ENCODE peak calls at places on chromosomes 3 and 15, in five cellular contexts. J is HepG2, O is NT2/D1, G is GM12878, F is H1. A is an unnamed sample.

GRCh38 chr3:59605318-59605717 is 555.5 kb upstream of the CFAP20DC start:
- DNase-seq in G (no peak), J (no peak), O (no peak), F (no peak), A (no peak)

GRCh38 chr15:58049520-58050227 is 15.8 kb downstream of the ALDH1A2 start:
- DNase-seq in J (no peak), O (no peak), G (no peak), F (no peak), A (no peak)

GRCh38 chr15:75329571-75329970 is 6.3 kb upstream of the COMMD4 start:
- DNase-seq in J (no peak), O (no peak), F (no peak), G (no peak), A (no peak)

GRCh38 chr3:162538906-162539305 is 1042.3 kb downstream of the OTOL1 start:
- DNase-seq in G (no peak), O (no peak), F (no peak), J (no peak), A (no peak)

GRCh38 chr3:7518471-7518870 is 657.6 kb downstream of the GRM7 start:
- DNase-seq in O (no peak), J (no peak), F (no peak), G (no peak), A (no peak)

GRCh38 chr15:100059094-100059493 is 282.7 kb downstream of the ADAMTS17 start:
- DNase-seq in O (no peak), G (no peak), J (no peak), F (no peak), A (no peak)

GRCh38 chr3:183178833-183179549 is 16.5 kb upstream of the LAMP3 start:
- DNase-seq in F (peak; percentile 77), G (no peak), J (no peak), O (no peak), A (peak; percentile 32)

GRCh38 chr3:115227046-115227445 is 80.0 kb upstream of the ZBTB20 start:
- DNase-seq in G (no peak), O (no peak), F (no peak), J (no peak), A (no peak)

GRCh38 chr15:42921049-42921731 is 612 bp upstream of the TTBK2 start:
- DNase-seq in F (no peak), J (no peak), O (no peak), G (no peak), A (no peak)

GRCh38 chr3:57078366-57079220 is 18.1 kb downstream of the SPATA12 start:
- DNase-seq in G (no peak), O (no peak), J (peak; percentile 30), F (peak; percentile 89), A (peak; percentile 57)

GRCh38 chr15:36315649-36316048 is 263.8 kb upstream of the CDIN1 start:
- DNase-seq in F (no peak), J (no peak), G (no peak), O (no peak), A (no peak)

GRCh38 chr15:85168642-85169173 is 187.1 kb downstream of the PDE8A start:
- DNase-seq in F (peak; percentile 82), O (peak; percentile 40), G (no peak), J (peak; percentile 24), A (peak; percentile 55)

GRCh38 chr3:127488141-127488672 is 102.3 kb downstream of the TPRA1 start:
- DNase-seq in J (no peak), F (peak; percentile 33), O (no peak), G (no peak), A (no peak)

GRCh38 chr15:51281368-51281967 is 56.9 kb downstream of the CYP19A1 start:
- DNase-seq in J (peak; percentile 44), F (peak; percentile 79), O (peak; percentile 27), G (no peak), A (peak; percentile 52)

GRCh38 chr3:127749787-127750225 is 72.5 kb downstream of the MGLL start:
- DNase-seq in F (no peak), O (no peak), G (no peak), J (no peak), A (peak; percentile 23)

GRCh38 chr15:28125673-28126651 is 26.8 kb upstream of the OCA2 start:
- DNase-seq in G (no peak), J (peak; percentile 37), O (peak; percentile 18), F (no peak), A (peak; percentile 23)

GRCh38 chr15:48604567-48604966 is 40.9 kb downstream of the FBN1 start:
- DNase-seq in F (no peak), G (no peak), J (no peak), O (no peak), A (no peak)

GRCh38 chr3:137930976-137931375 is 79.0 kb upstream of the CLDN18 start:
- DNase-seq in J (no peak), G (no peak), F (no peak), O (no peak), A (no peak)

GRCh38 chr3:36405193-36405592 is 24.9 kb downstream of the STAC start:
- DNase-seq in O (no peak), F (no peak), J (no peak), G (no peak), A (no peak)

GRCh38 chr3:19972056-19972455 is 25.2 kb downstream of the RAB5A start:
- DNase-seq in J (no peak), G (no peak), O (no peak), F (no peak), A (no peak)

GRCh38 chr3:197456271-197457091 is 99.3 kb downstream of the BDH1 start:
- DNase-seq in O (peak; percentile 70), J (peak; percentile 69), G (no peak), F (peak; percentile 80), A (peak; percentile 22)

GRCh38 chr3:99134996-99135395 is 233.5 kb upstream of the DCBLD2 start:
- DNase-seq in F (no peak), G (no peak), J (no peak), O (no peak), A (no peak)

GRCh38 chr3:139342054-139342453 is 1.8 kb upstream of the MRPS22 start:
- DNase-seq in O (no peak), F (no peak), J (no peak), G (no peak), A (no peak)

GRCh38 chr3:111768571-111769100 is 90.4 kb upstream of the PHLDB2 start:
- DNase-seq in G (no peak), J (peak; percentile 50), O (no peak), F (no peak), A (no peak)

GRCh38 chr3:5115506-5116162 is 6.5 kb upstream of the ARL8B start:
- DNase-seq in J (no peak), F (no peak), O (no peak), G (no peak), A (no peak)

GRCh38 chr15:41561777-41562145 is 2.7 kb downstream of the TYRO3 start:
- DNase-seq in J (no peak), G (no peak), O (no peak), F (peak; percentile 63), A (no peak)

GRCh38 chr3:2896281-2896967 is 213.8 kb downstream of the IL5RA start:
- DNase-seq in O (no peak), G (no peak), J (no peak), F (no peak), A (no peak)

GRCh38 chr3:97815149-97815917 is 6.5 kb upstream of the CRYBG3 start:
- DNase-seq in O (no peak), J (no peak), G (no peak), F (no peak), A (no peak)

GRCh38 chr3:141055136-141055535 is 4.0 kb downstream of the SPSB4 start:
- DNase-seq in F (no peak), J (no peak), O (no peak), G (no peak), A (no peak)

GRCh38 chr15:64813075-64813474 is 12.4 kb downstream of the PIF1 start:
- DNase-seq in O (no peak), J (peak; percentile 84), F (no peak), G (no peak), A (no peak)

GRCh38 chr3:126939347-126939735 is 43.6 kb upstream of the PLXNA1 start:
- DNase-seq in G (no peak), J (no peak), F (no peak), O (no peak), A (no peak)

GRCh38 chr3:159711560-159712333 is 276.9 kb upstream of the IL12A start:
- DNase-seq in F (no peak), O (no peak), G (no peak), J (no peak), A (no peak)

DNA sequence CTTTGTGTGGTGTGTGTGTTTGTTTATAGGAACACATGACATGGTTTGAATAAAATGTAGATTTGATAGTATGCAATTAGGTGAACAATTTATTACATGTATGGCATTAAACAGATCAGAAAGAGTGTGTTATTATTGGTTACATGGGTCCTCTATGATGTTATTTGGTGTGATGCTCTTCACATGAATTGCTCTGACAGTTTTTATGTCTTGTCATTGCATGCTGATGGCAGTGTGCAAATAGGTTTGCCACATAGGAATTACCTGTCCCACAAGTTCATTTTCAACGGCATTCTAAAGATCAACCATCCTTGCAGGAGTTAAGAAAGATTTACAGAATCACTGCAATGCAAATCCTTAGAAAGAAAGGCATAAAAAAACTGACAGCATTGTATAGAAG is 916.1 kb upstream of the CADM2 start:
- DNase-seq in F (no peak), J (no peak), O (no peak), G (no peak), A (no peak)
- TF ChIP-seq SUZ12 in F (no peak), J (no peak), O (no peak), G (no peak), A (no peak)

GRCh38 chr3:69178838-69179739 is 56.7 kb upstream of the LMOD3 start:
- DNase-seq in F (no peak), G (no peak), O (no peak), J (peak; percentile 93), A (no peak)
- TF ChIP-seq SUZ12 in F (no peak), G (no peak), O (no peak), J (no peak), A (no peak)

DNA sequence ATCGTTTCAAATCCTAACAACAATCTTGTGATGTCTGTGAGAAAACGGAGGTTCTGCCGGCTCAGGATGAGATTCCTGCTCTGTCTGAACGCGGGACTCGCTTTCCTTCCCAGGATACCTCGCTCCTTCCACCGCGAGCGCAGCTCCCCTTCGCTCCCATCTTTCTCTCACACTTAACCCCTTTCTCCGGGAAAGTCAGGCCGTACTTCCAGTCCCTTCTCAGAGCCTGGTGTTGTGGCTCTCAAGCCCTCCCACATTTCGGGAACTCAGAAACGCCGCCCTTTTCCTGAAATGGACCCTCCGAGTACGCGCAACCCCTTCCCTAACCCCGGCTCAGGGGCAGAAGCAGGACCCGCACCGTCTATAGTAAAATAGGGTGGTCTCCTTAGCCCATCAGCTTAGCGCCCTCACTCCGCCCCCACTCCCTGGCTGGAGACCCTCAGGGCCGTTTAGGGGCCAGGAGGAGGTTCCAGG is 377 bp upstream of the FEM1B start:
- DNase-seq in G (no peak), F (no peak), O (peak; percentile 46), J (no peak), A (peak; percentile 53)
- TF ChIP-seq SUZ12 in G (no peak), F (no peak), O (no peak), J (no peak), A (no peak)

GRCh38 chr3:130743354-130743753 is 3.3 kb downstream of the PIK3R4 start:
- DNase-seq in G (no peak), O (no peak), F (no peak), J (no peak), A (no peak)

GRCh38 chr3:130739848-130740247 is 6.8 kb downstream of the PIK3R4 start:
- DNase-seq in F (no peak), O (no peak), J (no peak), G (no peak), A (no peak)

GRCh38 chr3:130733236-130733884 is 13.3 kb downstream of the PIK3R4 start:
- DNase-seq in J (peak; percentile 42), F (no peak), O (no peak), G (no peak), A (no peak)

GRCh38 chr3:130741946-130742610 is 4.6 kb downstream of the PIK3R4 start:
- DNase-seq in O (no peak), F (no peak), J (no peak), G (no peak), A (no peak)

GRCh38 chr3:130737622-130738021 is 9.0 kb downstream of the PIK3R4 start:
- DNase-seq in F (no peak), O (no peak), G (no peak), J (no peak), A (no peak)
- TF ChIP-seq SUZ12 in F (no peak), O (no peak), G (no peak), J (no peak), A (no peak)